ENCODE peak calls at places on chromosomes 2 and 18, in four cellular contexts. Z, Y, I and J are unnamed samples.

GRCh38 chr2:52260904-52261303 is 1229.0 kb upstream of the NRXN1 start:
- DNase-seq in Z (no peak), Y (no peak), I (no peak), J (no peak)

GRCh38 chr2:230090978-230091377 is 22.3 kb upstream of the SLC16A14 start:
- DNase-seq in Z (no peak), Y (no peak), I (no peak), J (no peak)

GRCh38 chr2:175929850-175930249 is 72.2 kb downstream of the LNPK start:
- DNase-seq in Z (no peak), Y (no peak), I (no peak), J (no peak)

GRCh38 chr2:207847807-207848544 is 78.3 kb upstream of the FZD5 start:
- DNase-seq in Z (no peak), Y (peak), I (no peak), J (peak)

GRCh38 chr2:149410701-149411484 is 80.5 kb downstream of the LYPD6 start:
- DNase-seq in Z (no peak), Y (peak), I (peak), J (peak)

GRCh38 chr2:70123051-70123828 is 36.0 kb downstream of the PCBP1 start:
- DNase-seq in Z (no peak), Y (peak), I (no peak), J (no peak)

GRCh38 chr18:58534535-58535301 is 94.2 kb downstream of the ALPK2 start:
- DNase-seq in Z (peak), Y (no peak), I (no peak), J (no peak)

GRCh38 chr2:216344206-216344957 is 27.9 kb downstream of the MARCHF4 start:
- DNase-seq in Z (no peak), Y (no peak), I (no peak), J (no peak)

GRCh38 chr2:66733361-66733760 is 298.4 kb downstream of the MEIS1 start:
- DNase-seq in Z (no peak), Y (no peak), I (no peak), J (no peak)

GRCh38 chr2:10614940-10615339 is 74.8 kb downstream of the NOL10 start:
- DNase-seq in Z (no peak), Y (no peak), I (no peak), J (peak)

GRCh38 chr2:121063471-121063870 is 221.5 kb downstream of the TFCP2L1 start:
- DNase-seq in Z (no peak), Y (no peak), I (no peak), J (no peak)

GRCh38 chr2:240723851-240724250 is 32.2 kb downstream of the AQP12A start:
- DNase-seq in Z (no peak), Y (no peak), I (no peak), J (no peak)

GRCh38 chr2:194745532-194746146 is 911.4 kb upstream of the SLC39A10 start:
- DNase-seq in Z (no peak), Y (no peak), I (no peak), J (no peak)

GRCh38 chr2:240795916-240796510 is 24.0 kb downstream of the KIF1A start:
- DNase-seq in Z (no peak), Y (no peak), I (no peak), J (no peak)

GRCh38 chr2:176088048-176088936 is 4.2 kb upstream of the HOXD13 start:
- DNase-seq in Z (peak), Y (peak), I (no peak), J (no peak)

GRCh38 chr2:239380831-239381708 is 19.8 kb downstream of the HDAC4 start:
- DNase-seq in Z (peak), Y (no peak), I (no peak), J (no peak)

GRCh38 chr2:46943881-46944798 is 28.5 kb upstream of the MCFD2 start:
- DNase-seq in Z (peak), Y (no peak), I (no peak), J (no peak)

GRCh38 chr2:155815851-155816250 is 516.7 kb downstream of the NR4A2 start:
- DNase-seq in Z (peak), Y (peak), I (no peak), J (peak)

GRCh38 chr2:79713131-79713785 is 200.4 kb downstream of the CTNNA2 start:
- DNase-seq in Z (no peak), Y (no peak), I (no peak), J (no peak)

GRCh38 chr2:191660575-191660974 is 17.4 kb upstream of the NABP1 start:
- DNase-seq in Z (no peak), Y (no peak), I (no peak), J (no peak)

GRCh38 chr2:150325656-150326055 is 161.8 kb downstream of the RND3 start:
- DNase-seq in Z (no peak), Y (no peak), I (no peak), J (no peak)

GRCh38 chr2:188382107-188382506 is 90.4 kb downstream of the GULP1 start:
- DNase-seq in Z (no peak), Y (peak), I (no peak), J (no peak)

GRCh38 chr2:124380350-124380749 is 355.3 kb downstream of the CNTNAP5 start:
- DNase-seq in Z (no peak), Y (no peak), I (no peak), J (no peak)

GRCh38 chr2:179898873-179899272 is 37.5 kb upstream of the ZNF385B start:
- DNase-seq in Z (peak), Y (peak), I (peak), J (no peak)

DNA sequence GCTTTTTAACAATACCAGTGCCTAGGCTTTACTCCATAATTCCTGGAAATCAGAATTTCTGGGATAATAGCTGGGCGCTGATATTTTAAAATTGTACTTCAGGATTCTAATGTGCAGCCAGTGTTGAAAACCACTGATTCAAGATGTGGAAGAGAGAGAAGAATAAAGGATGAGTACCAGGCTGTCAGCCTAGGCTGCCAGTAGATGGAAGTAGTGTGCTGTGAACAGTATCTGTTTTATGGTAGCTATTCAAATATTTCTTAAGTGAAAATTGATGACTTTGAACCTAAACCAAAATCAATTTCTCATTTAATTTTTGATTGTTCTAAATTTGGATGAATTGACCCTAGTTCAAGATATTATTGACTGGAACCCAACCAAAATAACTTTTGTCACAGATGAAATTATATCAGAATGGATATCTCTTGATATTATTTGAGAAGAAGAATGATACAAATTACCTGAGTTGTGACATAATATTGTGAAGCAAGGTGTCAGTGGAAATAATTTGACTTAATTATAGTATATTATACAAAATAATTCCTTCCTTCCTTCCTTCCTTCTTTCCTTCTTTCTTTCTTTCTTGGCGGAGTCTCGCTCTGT is 88.0 kb downstream of the COMMD1 start:
- DNase-seq in Z (peak), Y (peak), I (peak), J (no peak)
- TF ChIP-seq CTCF in Z (peak), Y (peak), I (peak), J (peak)

GRCh38 chr2:11778923-11779757 is 32.7 kb downstream of the LPIN1 start:
- DNase-seq in Z (peak), Y (peak), I (no peak), J (no peak)
- H3K4me3 ChIP-seq in Z (no peak), Y (no peak), I (no peak), J (no peak)

GRCh38 chr2:20416723-20417122 is 30.2 kb upstream of the RHOB start:
- DNase-seq in Z (peak), Y (no peak), I (no peak), J (no peak)

GRCh38 chr2:20421336-20421987 is 25.4 kb upstream of the RHOB start:
- DNase-seq in Z (no peak), Y (no peak), I (no peak), J (no peak)

GRCh38 chr2:20419007-20419576 is 27.8 kb upstream of the RHOB start:
- DNase-seq in Z (no peak), Y (no peak), I (no peak), J (no peak)

GRCh38 chr2:20419752-20420151 is 27.1 kb upstream of the RHOB start:
- DNase-seq in Z (no peak), Y (no peak), I (no peak), J (no peak)

DNA sequence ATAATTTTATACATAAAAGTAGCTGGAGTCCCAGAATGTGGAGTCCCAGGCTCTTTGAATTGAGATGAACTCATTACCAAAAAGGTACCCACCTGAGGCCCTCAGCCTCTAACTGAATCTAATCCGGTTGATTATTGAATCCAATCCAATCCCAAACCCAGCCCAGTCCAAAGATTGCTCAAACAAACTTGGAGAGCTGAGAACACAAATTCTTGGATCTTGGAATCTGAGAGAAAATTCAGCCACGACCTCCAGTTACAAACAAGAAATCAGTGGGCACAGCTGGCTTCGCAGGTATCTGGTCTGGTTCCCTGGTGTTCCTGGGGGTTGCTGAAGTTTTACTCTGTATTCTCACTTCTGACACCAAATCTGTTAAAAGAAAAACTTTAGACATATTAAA is 28.4 kb upstream of the RHOB start:
- DNase-seq in Z (no peak), Y (no peak), I (no peak), J (no peak)
- TF ChIP-seq CTCF in Z (no peak), Y (no peak), I (no peak), J (no peak)

DNA sequence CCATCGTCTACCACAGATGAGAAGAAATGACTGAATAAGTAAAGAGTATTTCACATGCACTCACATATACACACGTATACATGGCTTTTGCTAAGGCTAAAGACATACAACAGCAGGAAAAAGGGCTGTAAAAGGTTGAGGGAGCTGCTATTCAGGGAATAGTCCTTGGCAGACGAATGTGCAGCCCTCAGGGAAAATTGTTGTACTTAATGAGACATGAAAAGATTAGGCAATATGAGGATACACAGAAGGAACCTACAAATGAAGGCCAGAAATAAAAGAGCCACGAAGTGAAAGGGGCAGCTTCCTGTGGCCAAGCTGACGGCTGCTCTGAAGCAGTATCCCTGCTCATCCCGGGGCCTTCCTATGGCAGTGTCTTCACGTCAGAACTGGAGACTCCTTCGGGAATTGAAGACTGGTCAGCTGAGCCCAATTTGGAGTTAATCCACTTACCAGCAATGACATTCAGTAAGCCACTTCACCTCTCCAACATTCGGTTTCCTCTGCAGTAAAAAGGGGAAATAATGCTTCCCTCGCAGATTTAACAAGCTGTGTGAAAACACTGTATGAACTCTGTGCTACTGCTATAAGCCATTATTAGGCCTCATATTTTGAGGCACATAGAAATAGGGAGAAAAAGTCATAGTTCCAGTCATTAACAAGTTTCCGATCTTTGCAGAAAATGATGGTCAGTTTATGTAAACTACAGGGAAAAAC is 221.8 kb downstream of the STK39 start:
- DNase-seq in Z (no peak), Y (no peak), I (no peak), J (no peak)
- H3K4me3 ChIP-seq in Z (no peak), Y (no peak), I (no peak), J (no peak)

GRCh38 chr2:171522804-171523338 is 597 bp downstream of the CYBRD1 start:
- DNase-seq in Z (peak), Y (no peak), I (no peak), J (no peak)

GRCh38 chr2:171523339-171523931 is 1.2 kb downstream of the CYBRD1 start:
- DNase-seq in Z (peak), Y (peak), I (no peak), J (peak)

GRCh38 chr2:171523969-171524401 is 1.7 kb downstream of the CYBRD1 start:
- DNase-seq in Z (no peak), Y (no peak), I (no peak), J (peak)

GRCh38 chr2:171521361-171522056 is 765 bp upstream of the CYBRD1 start:
- DNase-seq in Z (no peak), Y (no peak), I (no peak), J (no peak)

GRCh38 chr2:171522057-171522803 is at the start of gene CYBRD1:
- DNase-seq in Z (peak), Y (no peak), I (no peak), J (peak)
- TF ChIP-seq CTCF in Z (no peak), Y (no peak), I (no peak), J (peak)

GRCh38 chr2:44135771-44136170 is 32.9 kb upstream of the PPM1B start:
- DNase-seq in Z (no peak), Y (no peak), I (no peak), J (no peak)
- H3K4me3 ChIP-seq in Z (no peak), Y (no peak), I (no peak), J (no peak)